ENCODE peak calls at places on chromosomes 6 and 20, in six cellular contexts. P is GM10248, J is cardiac fibroblast, C is uterus, G is progenitor cell of endocrine pancreas, W is AG04450. E is an unnamed sample.

GRCh38 chr20:57526067-57526884 is 1.3 kb upstream of the CTCFL start:
- DNase-seq in W (no peak), C (no peak), G (no peak), P (no peak), J (no peak), E (peak)

GRCh38 chr6:99013145-99013544 is 65.4 kb upstream of the FBXL4 start:
- DNase-seq in C (no peak), P (no peak), W (peak), J (peak), G (no peak), E (no peak)

GRCh38 chr6:118620202-118620601 is 31.2 kb downstream of the CEP85L start:
- DNase-seq in P (no peak), G (no peak), C (no peak), W (no peak), J (no peak), E (no peak)

GRCh38 chr20:63053430-63054102 is 46.8 kb upstream of the BHLHE23 start:
- DNase-seq in J (no peak), G (no peak), W (no peak), C (no peak), P (no peak), E (no peak)

GRCh38 chr6:2973656-2974055 is 2.3 kb upstream of the SERPINB6 start:
- DNase-seq in W (no peak), C (no peak), P (no peak), J (no peak), G (no peak), E (no peak)

GRCh38 chr20:62953839-62954703 is 1.6 kb downstream of the SLC17A9 start:
- DNase-seq in C (peak), J (peak), W (peak), G (peak), P (peak), E (peak)

GRCh38 chr6:137148291-137149076 is 25.0 kb downstream of the IL22RA2 start:
- DNase-seq in W (no peak), C (no peak), P (no peak), G (no peak), J (peak), E (no peak)

GRCh38 chr6:169940554-169941290 is 189.3 kb downstream of the ERMARD start:
- DNase-seq in J (no peak), C (peak), W (no peak), P (no peak), G (no peak), E (no peak)

GRCh38 chr6:69704916-69705315 is 91.9 kb downstream of the LMBRD1 start:
- DNase-seq in J (no peak), P (no peak), C (no peak), G (no peak), W (no peak), E (no peak)

GRCh38 chr6:48036316-48036715 is 74.7 kb downstream of the PTCHD4 start:
- DNase-seq in P (no peak), G (no peak), C (no peak), J (peak), W (no peak), E (no peak)

GRCh38 chr6:158046201-158047119 is 64.8 kb downstream of the SYNJ2 start:
- DNase-seq in G (no peak), J (no peak), C (no peak), P (no peak), W (no peak), E (peak)
- TF ChIP-seq CTCF in G (no peak), J (no peak), C (no peak), P (no peak), W (no peak), E (no peak)

DNA sequence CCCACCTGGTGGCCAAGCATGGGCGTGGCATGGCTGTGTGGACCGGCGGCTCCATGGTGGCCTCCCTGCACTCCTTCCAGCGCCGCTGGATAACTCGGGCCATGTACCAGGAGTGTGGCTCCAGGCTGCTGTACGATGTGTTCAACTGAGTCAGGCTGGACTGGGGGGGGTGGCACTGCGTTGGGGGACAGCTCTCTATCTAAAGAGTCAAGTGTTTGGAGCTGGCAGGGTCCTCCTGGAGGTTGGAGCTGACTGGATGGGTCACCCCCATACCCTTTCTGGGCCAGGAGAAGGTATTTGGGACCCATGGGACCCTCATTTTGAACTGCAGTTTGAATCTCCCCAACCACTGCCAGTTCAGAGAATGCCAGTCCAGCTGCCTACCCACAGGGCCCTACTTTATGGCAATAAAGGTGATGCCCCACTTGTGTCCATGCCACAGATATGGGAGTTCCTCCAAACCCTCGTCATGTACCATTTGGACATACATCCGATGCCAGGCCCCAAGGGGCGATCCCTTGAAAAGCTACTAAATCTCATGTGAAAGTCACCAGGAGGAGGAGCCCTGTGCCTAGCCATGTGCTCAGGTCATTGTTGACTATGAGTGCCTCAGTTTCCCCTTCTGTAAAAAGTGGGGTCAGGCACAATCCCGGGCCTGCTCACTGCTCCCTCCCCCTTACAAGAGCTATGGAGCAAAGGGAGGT is 1.5 kb downstream of the ACTL10 start:
- DNase-seq in P (peak), C (peak), W (no peak), G (peak), J (no peak), E (peak)
- TF ChIP-seq CTCF in P (peak), C (peak), W (peak), G (no peak), J (peak), E (peak)

GRCh38 chr6:13233106-13233505 is 95.2 kb downstream of the TBC1D7 start:
- DNase-seq in J (no peak), C (no peak), P (no peak), G (no peak), W (no peak), E (no peak)

GRCh38 chr6:13228264-13229204 is 99.8 kb downstream of the TBC1D7 start:
- DNase-seq in P (no peak), C (no peak), J (no peak), W (no peak), G (no peak), E (no peak)

GRCh38 chr6:13234130-13234529 is 94.2 kb downstream of the TBC1D7 start:
- DNase-seq in W (no peak), G (no peak), J (no peak), C (no peak), P (no peak), E (no peak)

GRCh38 chr6:13226071-13226470 is 102.3 kb downstream of the TBC1D7 start:
- DNase-seq in J (no peak), W (no peak), P (no peak), C (no peak), G (no peak), E (no peak)

DNA sequence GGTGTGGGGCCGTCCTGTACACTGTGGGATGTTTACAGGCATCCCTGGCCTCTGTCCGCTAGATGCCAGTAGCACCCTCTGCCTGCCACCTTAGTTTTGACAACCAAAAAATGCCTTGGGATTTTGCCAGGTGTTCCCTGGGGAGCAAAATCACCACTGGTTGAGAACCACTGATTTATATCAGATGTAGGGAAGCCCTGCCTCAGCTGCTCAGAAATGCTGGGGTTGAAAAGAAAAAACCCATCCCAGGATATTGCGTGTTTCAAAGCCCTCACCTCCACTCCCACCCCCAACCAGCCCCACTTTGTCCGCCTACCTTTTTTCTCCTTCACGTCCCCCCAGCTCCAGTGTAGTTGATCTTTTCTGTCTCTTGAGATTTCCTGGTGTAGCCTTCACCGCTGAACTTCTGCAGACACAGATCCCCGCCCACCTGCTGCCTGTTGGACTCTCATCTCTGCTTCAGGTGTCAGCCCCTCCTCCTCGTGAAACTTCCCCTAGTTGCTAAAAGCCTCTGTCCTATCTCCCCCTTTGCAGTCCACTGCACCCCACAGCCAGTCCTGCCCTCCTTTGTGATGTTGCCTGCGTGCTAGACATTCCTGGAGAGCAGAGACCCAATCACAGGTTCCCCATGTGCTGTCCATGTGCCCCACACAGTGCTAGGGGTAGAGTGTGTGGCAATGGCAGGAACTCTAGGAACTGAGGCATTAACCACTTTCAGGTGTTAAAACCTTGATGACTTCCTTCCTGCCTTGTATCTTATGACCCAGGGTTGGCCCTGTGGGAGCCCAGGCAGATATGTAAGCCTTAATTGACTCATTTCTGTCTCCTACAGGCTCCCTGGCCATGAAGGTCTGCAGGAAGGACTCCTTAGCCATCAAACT is 98.9 kb downstream of the TBC1D7 start:
- DNase-seq in P (peak), W (no peak), J (peak), G (no peak), C (no peak), E (peak)
- TF ChIP-seq CTCF in P (peak), W (peak), J (no peak), G (no peak), C (no peak), E (no peak)

GRCh38 chr20:44598413-44599290 is 16.3 kb downstream of the PKIG start:
- DNase-seq in P (no peak), G (no peak), C (peak), W (no peak), J (peak), E (peak)
- TF ChIP-seq CTCF in P (peak), G (no peak), C (no peak), W (peak), J (peak), E (no peak)

DNA sequence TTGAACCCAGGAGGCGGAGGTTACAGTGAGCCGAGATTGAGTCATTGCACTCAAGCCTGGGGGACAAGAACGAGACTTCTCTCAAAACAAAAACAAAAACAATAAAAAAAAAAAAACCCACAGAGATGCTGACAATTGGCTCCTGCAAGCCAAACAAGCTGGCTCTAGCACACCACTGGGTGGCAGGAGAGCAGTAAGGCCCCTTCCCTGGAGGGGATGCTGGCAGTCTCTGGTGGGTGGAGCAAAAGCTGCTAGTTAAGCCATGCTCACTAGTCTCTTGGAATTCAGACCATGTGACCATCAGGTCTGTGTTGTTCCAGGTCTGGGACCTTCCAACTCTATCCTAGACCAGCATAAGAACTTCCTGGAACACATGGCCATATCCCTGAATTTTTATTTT is 18.9 kb upstream of the DSN1 start:
- DNase-seq in W (peak), J (peak), P (peak), G (no peak), C (peak), E (peak)
- TF ChIP-seq CTCF in W (peak), J (peak), P (peak), G (peak), C (no peak), E (peak)

E was measured in GM20000.